ENCODE peak calls at places on chromosomes 13 and 19, in nine cellular contexts. D, V, R, Y, N, E, K, X and B are unnamed samples.

GRCh38 chr19:11420894-11421606 is 1.9 kb upstream of the RGL3 start:
- DNase-seq in X (no peak), D (no peak), E (no peak), N (no peak), V (peak), K (no peak), Y (no peak), R (no peak), B (no peak)

GRCh38 chr19:38719761-38720558 is 24.3 kb downstream of the CAPN12 start:
- DNase-seq in V (no peak), Y (no peak), E (no peak), D (no peak), X (peak), R (no peak), K (no peak), N (no peak), B (no peak)

GRCh38 chr13:27375686-27376326 is 48.6 kb upstream of the GTF3A start:
- DNase-seq in X (peak), K (no peak), D (peak), N (peak), R (peak), E (peak), V (peak), Y (no peak), B (no peak)

GRCh38 chr13:60351326-60351725 is 45.7 kb upstream of the TDRD3 start:
- DNase-seq in K (no peak), V (no peak), D (no peak), N (no peak), X (peak), E (no peak), R (peak), Y (no peak), B (no peak)

GRCh38 chr13:65638572-65639168 is 1591.5 kb downstream of the PCDH9 start:
- DNase-seq in Y (no peak), V (peak), N (no peak), K (no peak), R (peak), X (peak), E (no peak), D (peak), B (no peak)

GRCh38 chr19:17572640-17573039 is 17.2 kb downstream of the COLGALT1 start:
- DNase-seq in X (no peak), V (no peak), Y (no peak), N (no peak), E (no peak), D (no peak), R (no peak), K (no peak), B (no peak)

GRCh38 chr19:13872695-13873389 is 4.1 kb upstream of the NANOS3 start:
- DNase-seq in E (peak), K (no peak), V (peak), R (peak), Y (no peak), X (no peak), N (no peak), D (peak), B (no peak)

GRCh38 chr13:102825921-102826706 is 19.7 kb upstream of the ERCC5 start:
- DNase-seq in E (no peak), R (peak), D (no peak), V (no peak), Y (no peak), N (no peak), X (peak), K (no peak), B (no peak)

GRCh38 chr13:41019578-41020347 is 647 bp upstream of the ELF1 start:
- DNase-seq in X (peak), R (no peak), E (no peak), N (no peak), D (no peak), K (no peak), Y (no peak), V (no peak), B (no peak)

GRCh38 chr13:111363591-111363990 is 43.1 kb downstream of the TEX29 start:
- DNase-seq in R (no peak), V (no peak), E (no peak), N (no peak), Y (no peak), K (no peak), D (no peak), X (no peak), B (no peak)

GRCh38 chr13:23321534-23322241 is 111.8 kb downstream of the SACS start:
- DNase-seq in V (no peak), Y (no peak), R (peak), K (no peak), X (peak), N (no peak), E (no peak), D (no peak), B (peak)

GRCh38 chr13:45994752-45995151 is 57.8 kb downstream of the ZC3H13 start:
- DNase-seq in V (no peak), D (no peak), N (no peak), K (no peak), R (no peak), Y (no peak), E (no peak), X (no peak), B (no peak)